ENCODE peak calls at places on chromosomes 12 and 14, in five cellular contexts. K is heart left ventricle; D is PC-9; H is uterus; B is naive thymus-derived CD4-positive, alpha-beta T cell. U is an unnamed sample.

GRCh38 chr14:95533822-95534221 is 1.0 kb upstream of the GLRX5 start:
- DNase-seq in K (no peak), B (no peak), D (no peak), H (no peak), U (no peak)

GRCh38 chr14:90700928-90701776 is 115.1 kb downstream of the TTC7B start:
- DNase-seq in D (no peak), H (no peak), K (no peak), B (no peak), U (no peak)

GRCh38 chr12:87368259-87368658 is 660.9 kb downstream of the C12orf50 start:
- DNase-seq in K (no peak), H (no peak), D (no peak), B (no peak), U (no peak)

GRCh38 chr14:24535737-24536136 is 27.7 kb upstream of the CMA1 start:
- DNase-seq in H (no peak), D (no peak), B (no peak), K (no peak), U (no peak)

GRCh38 chr12:116065561-116065960 is 211.9 kb downstream of the MED13L start:
- DNase-seq in H (no peak), K (no peak), D (no peak), B (no peak), U (no peak)

GRCh38 chr14:31909977-31910376 is 167.1 kb upstream of the ARHGAP5 start:
- DNase-seq in K (no peak), B (no peak), H (no peak), D (no peak), U (no peak)

GRCh38 chr14:61452452-61452851 is 131.1 kb downstream of the PRKCH start:
- DNase-seq in H (no peak), K (no peak), B (peak), D (no peak), U (no peak)

GRCh38 chr12:25054783-25055144 is 105.9 kb upstream of the BCAT1 start:
- DNase-seq in K (no peak), D (no peak), H (no peak), B (peak), U (no peak)

GRCh38 chr12:92445253-92446081 is 257.3 kb upstream of the PLEKHG7 start:
- DNase-seq in H (no peak), K (peak), D (no peak), B (no peak), U (no peak)

GRCh38 chr12:108689314-108690190 is 41.8 kb downstream of the CORO1C start:
- DNase-seq in H (no peak), K (peak), D (no peak), B (peak), U (peak)

GRCh38 chr14:96746101-96746500 is 51.1 kb upstream of the VRK1 start:
- DNase-seq in H (no peak), B (no peak), K (no peak), D (no peak), U (no peak)

GRCh38 chr12:128794661-128795529 is 28.9 kb downstream of the SLC15A4 start:
- DNase-seq in B (no peak), D (no peak), H (no peak), K (peak), U (no peak)

GRCh38 chr12:121124402-121125109 is 8.1 kb upstream of the P2RX7 start:
- DNase-seq in D (peak), K (peak), B (no peak), H (no peak), U (no peak)

GRCh38 chr12:58814036-58814435 is 106.3 kb downstream of the LRIG3 start:
- DNase-seq in B (no peak), H (no peak), K (no peak), D (no peak), U (no peak)

DNA sequence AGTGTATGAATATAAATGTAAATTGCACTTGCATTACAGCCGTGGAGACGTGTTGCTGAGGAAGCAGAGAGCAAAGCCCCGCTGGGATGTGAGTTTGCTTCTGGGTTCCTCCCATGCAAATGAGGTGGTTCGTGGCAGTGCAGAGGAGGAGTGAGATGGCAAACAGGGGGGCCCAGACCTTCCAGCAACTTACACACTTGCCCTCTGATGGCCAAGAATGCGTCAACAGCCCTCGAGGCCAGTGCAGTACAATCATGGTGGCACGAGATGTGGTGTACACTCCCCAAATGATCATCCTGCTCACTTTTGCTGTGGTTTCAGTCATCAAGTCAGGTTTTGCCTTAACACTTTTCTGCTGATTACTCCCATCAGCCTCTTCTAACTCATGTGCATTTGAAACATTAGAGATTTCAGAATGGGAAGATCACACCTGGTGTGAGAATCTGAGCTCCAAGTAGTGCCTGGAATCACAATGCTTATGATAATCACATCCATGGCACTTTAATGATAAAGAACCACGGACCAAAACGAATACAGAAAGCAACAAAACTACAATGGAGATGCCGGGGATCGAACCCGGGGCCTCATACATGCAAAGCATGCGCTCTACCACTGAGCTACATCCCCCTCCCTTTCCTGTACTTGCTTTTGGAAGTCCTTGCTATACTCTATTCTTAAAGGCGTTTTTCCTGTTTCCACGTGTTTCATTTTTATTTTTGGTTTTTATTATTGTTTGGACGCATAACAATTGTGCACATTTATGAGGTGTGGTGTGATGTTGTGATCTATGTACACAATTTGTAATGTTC is 7.0 kb upstream of the UBC start:
- DNase-seq in K (peak), H (peak), B (peak), D (peak), U (no peak)
- H3K27ac ChIP-seq in K (peak), H (peak), B (peak), D (peak), U (peak)

GRCh38 chr14:103095210-103095778 is 769 bp downstream of the EXOC3L4 start:
- DNase-seq in D (no peak), H (no peak), K (no peak), B (no peak), U (no peak)

GRCh38 chr14:103094406-103095209 is at the start of gene EXOC3L4:
- DNase-seq in B (no peak), D (no peak), K (no peak), H (no peak), U (no peak)

GRCh38 chr14:103096387-103096786 is 1.9 kb downstream of the EXOC3L4 start:
- DNase-seq in B (no peak), H (no peak), K (no peak), D (no peak), U (no peak)

GRCh38 chr14:103091883-103092222 is 2.7 kb upstream of the EXOC3L4 start:
- DNase-seq in H (no peak), K (no peak), B (no peak), D (no peak), U (no peak)

GRCh38 chr14:103093856-103094405 is 594 bp upstream of the EXOC3L4 start:
- DNase-seq in B (no peak), H (no peak), D (no peak), K (no peak), U (no peak)
- H3K27ac ChIP-seq in B (no peak), H (peak), D (no peak), K (no peak), U (no peak)

GRCh38 chr14:72800296-72800695 is 93.6 kb downstream of the DPF3 start:
- DNase-seq in D (no peak), H (no peak), K (no peak), B (no peak), U (no peak)
- H3K27ac ChIP-seq in D (no peak), H (no peak), K (no peak), B (no peak), U (no peak)

GRCh38 chr14:21352587-21352986 is 31.2 kb downstream of the SUPT16H start:
- DNase-seq in H (no peak), B (no peak), K (peak), D (no peak), U (no peak)
- H3K27ac ChIP-seq in H (no peak), B (no peak), K (no peak), D (no peak), U (no peak)

GRCh38 chr12:117085318-117085947 is 13.8 kb downstream of the TESC start:
- DNase-seq in H (no peak), B (no peak), D (no peak), K (no peak), U (peak)

GRCh38 chr12:117084405-117085317 is 14.6 kb downstream of the TESC start:
- DNase-seq in K (no peak), B (no peak), D (no peak), H (no peak), U (no peak)

GRCh38 chr12:117076410-117077372 is 22.5 kb downstream of the TESC start:
- DNase-seq in D (no peak), B (no peak), H (no peak), K (no peak), U (no peak)

DNA sequence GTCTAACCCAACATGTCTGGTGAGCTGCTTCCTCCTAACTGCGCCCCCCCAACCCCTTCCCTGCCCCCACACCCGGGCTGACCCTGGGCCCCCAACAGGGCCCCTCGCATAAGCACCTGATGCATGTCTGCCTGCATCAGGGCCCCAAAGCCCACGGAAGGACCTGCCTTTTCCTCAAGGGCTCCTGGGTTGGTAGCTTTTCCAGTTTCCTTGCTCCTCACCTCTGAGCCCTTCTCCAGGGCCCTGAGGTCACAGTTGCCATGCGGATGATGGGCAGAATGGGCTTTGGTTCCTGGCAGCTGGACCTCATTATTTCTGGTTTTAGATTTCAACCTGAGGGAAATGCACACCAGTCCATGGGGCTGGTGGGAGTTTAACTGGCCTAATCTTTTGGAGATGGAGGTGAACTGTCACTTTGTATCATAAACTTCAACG is 18.5 kb downstream of the TESC start:
- DNase-seq in K (no peak), H (no peak), B (no peak), D (no peak), U (no peak)
- H3K27ac ChIP-seq in K (no peak), H (no peak), B (no peak), D (no peak), U (no peak)